ENCODE peak calls at places on chromosomes 3 and 15, in seven cellular contexts. One of them, this sample, is unnamed.

GRCh38 chr3:101633186-101633585 is 43.7 kb downstream of the ZBTB11 start:
- DNase-seq in dorsolateral prefrontal cortex: no peak
- DNase-seq in ELR: no peak
- DNase-seq in AG20443: no peak
- DNase-seq in C1 segment of cervical spinal cord: no peak
- DNase-seq in activated T-helper 1 cell treated with anti-CD3 and anti-CD28 coated beads, Interleukin-12 subunit alpha, Interleukin-12 subunit beta, Interleukin-2, Interleukin-4 antibody, amounts not matched to agents 30 ng/mL and 10 ng/mL and 1 ng/mL, durations not matched to agents 14 hours and 24 hours and 36 hours: no peak
- DNase-seq in stimulated activated CD8-positive, alpha-beta memory T cell treated with anti-CD3 and anti-CD28 coated beads, Interleukin-15, amount 100 ng/mL, for 24 hours: no peak
- DNase-seq in this sample: no peak

GRCh38 chr3:27560484-27561056 is 76.4 kb upstream of the SLC4A7 start:
- DNase-seq in ELR: no peak
- DNase-seq in dorsolateral prefrontal cortex: no peak
- DNase-seq in AG20443: no peak
- DNase-seq in activated T-helper 1 cell treated with anti-CD3 and anti-CD28 coated beads, Interleukin-12 subunit alpha, Interleukin-12 subunit beta, Interleukin-2, Interleukin-4 antibody, amounts not matched to agents 30 ng/mL and 10 ng/mL and 1 ng/mL, durations not matched to agents 14 hours and 24 hours and 36 hours: no peak
- DNase-seq in C1 segment of cervical spinal cord: no peak
- DNase-seq in stimulated activated CD8-positive, alpha-beta memory T cell treated with anti-CD3 and anti-CD28 coated beads, Interleukin-15, amount 100 ng/mL, for 24 hours: no peak
- DNase-seq in this sample: no peak

GRCh38 chr3:187360523-187361060 is 7.6 kb upstream of the RTP4 start:
- DNase-seq in C1 segment of cervical spinal cord: no peak
- DNase-seq in dorsolateral prefrontal cortex: no peak
- DNase-seq in activated T-helper 1 cell treated with anti-CD3 and anti-CD28 coated beads, Interleukin-12 subunit alpha, Interleukin-12 subunit beta, Interleukin-2, Interleukin-4 antibody, amounts not matched to agents 30 ng/mL and 10 ng/mL and 1 ng/mL, durations not matched to agents 14 hours and 24 hours and 36 hours: no peak
- DNase-seq in AG20443: no peak
- DNase-seq in stimulated activated CD8-positive, alpha-beta memory T cell treated with anti-CD3 and anti-CD28 coated beads, Interleukin-15, amount 100 ng/mL, for 24 hours: no peak
- DNase-seq in ELR: no peak
- DNase-seq in this sample: no peak

GRCh38 chr15:43516801-43517353 is 531 bp upstream of the MAP1A start:
- DNase-seq in C1 segment of cervical spinal cord: peak; percentile 70
- DNase-seq in stimulated activated CD8-positive, alpha-beta memory T cell treated with anti-CD3 and anti-CD28 coated beads, Interleukin-15, amount 100 ng/mL, for 24 hours: no peak
- DNase-seq in ELR: peak; percentile 46
- DNase-seq in dorsolateral prefrontal cortex: no peak
- DNase-seq in activated T-helper 1 cell treated with anti-CD3 and anti-CD28 coated beads, Interleukin-12 subunit alpha, Interleukin-12 subunit beta, Interleukin-2, Interleukin-4 antibody, amounts not matched to agents 30 ng/mL and 10 ng/mL and 1 ng/mL, durations not matched to agents 14 hours and 24 hours and 36 hours: no peak
- DNase-seq in AG20443: peak; percentile 53
- DNase-seq in this sample: no peak

GRCh38 chr3:62554264-62554799 is 181.0 kb upstream of the FEZF2 start:
- DNase-seq in activated T-helper 1 cell treated with anti-CD3 and anti-CD28 coated beads, Interleukin-12 subunit alpha, Interleukin-12 subunit beta, Interleukin-2, Interleukin-4 antibody, amounts not matched to agents 30 ng/mL and 10 ng/mL and 1 ng/mL, durations not matched to agents 14 hours and 24 hours and 36 hours: no peak
- DNase-seq in dorsolateral prefrontal cortex: no peak
- DNase-seq in ELR: peak; percentile 44
- DNase-seq in C1 segment of cervical spinal cord: no peak
- DNase-seq in stimulated activated CD8-positive, alpha-beta memory T cell treated with anti-CD3 and anti-CD28 coated beads, Interleukin-15, amount 100 ng/mL, for 24 hours: no peak
- DNase-seq in AG20443: no peak
- DNase-seq in this sample: no peak

GRCh38 chr3:76122007-76122406 is 336.7 kb upstream of the ZNF717 start:
- DNase-seq in stimulated activated CD8-positive, alpha-beta memory T cell treated with anti-CD3 and anti-CD28 coated beads, Interleukin-15, amount 100 ng/mL, for 24 hours: no peak
- DNase-seq in C1 segment of cervical spinal cord: no peak
- DNase-seq in dorsolateral prefrontal cortex: no peak
- DNase-seq in AG20443: peak; percentile 10
- DNase-seq in activated T-helper 1 cell treated with anti-CD3 and anti-CD28 coated beads, Interleukin-12 subunit alpha, Interleukin-12 subunit beta, Interleukin-2, Interleukin-4 antibody, amounts not matched to agents 30 ng/mL and 10 ng/mL and 1 ng/mL, durations not matched to agents 14 hours and 24 hours and 36 hours: no peak
- DNase-seq in ELR: peak; percentile 63
- DNase-seq in this sample: no peak

GRCh38 chr3:46538803-46539442 is 27.2 kb downstream of the LRRC2 start:
- DNase-seq in C1 segment of cervical spinal cord: no peak
- DNase-seq in activated T-helper 1 cell treated with anti-CD3 and anti-CD28 coated beads, Interleukin-12 subunit alpha, Interleukin-12 subunit beta, Interleukin-2, Interleukin-4 antibody, amounts not matched to agents 30 ng/mL and 10 ng/mL and 1 ng/mL, durations not matched to agents 14 hours and 24 hours and 36 hours: peak; percentile 75
- DNase-seq in stimulated activated CD8-positive, alpha-beta memory T cell treated with anti-CD3 and anti-CD28 coated beads, Interleukin-15, amount 100 ng/mL, for 24 hours: peak; percentile 25
- DNase-seq in dorsolateral prefrontal cortex: peak; percentile 52
- DNase-seq in AG20443: peak; percentile 78
- DNase-seq in ELR: peak; percentile 81
- DNase-seq in this sample: peak; percentile 62

GRCh38 chr3:94673891-94674290 is 611.0 kb downstream of the NSUN3 start:
- DNase-seq in C1 segment of cervical spinal cord: peak; percentile 87
- DNase-seq in stimulated activated CD8-positive, alpha-beta memory T cell treated with anti-CD3 and anti-CD28 coated beads, Interleukin-15, amount 100 ng/mL, for 24 hours: no peak
- DNase-seq in activated T-helper 1 cell treated with anti-CD3 and anti-CD28 coated beads, Interleukin-12 subunit alpha, Interleukin-12 subunit beta, Interleukin-2, Interleukin-4 antibody, amounts not matched to agents 30 ng/mL and 10 ng/mL and 1 ng/mL, durations not matched to agents 14 hours and 24 hours and 36 hours: no peak
- DNase-seq in dorsolateral prefrontal cortex: no peak
- DNase-seq in ELR: no peak
- DNase-seq in AG20443: no peak
- DNase-seq in this sample: no peak

GRCh38 chr15:40323953-40324937 is 753 bp downstream of the INAFM2 start:
- DNase-seq in ELR: no peak
- DNase-seq in AG20443: no peak
- DNase-seq in activated T-helper 1 cell treated with anti-CD3 and anti-CD28 coated beads, Interleukin-12 subunit alpha, Interleukin-12 subunit beta, Interleukin-2, Interleukin-4 antibody, amounts not matched to agents 30 ng/mL and 10 ng/mL and 1 ng/mL, durations not matched to agents 14 hours and 24 hours and 36 hours: peak; percentile 8
- DNase-seq in stimulated activated CD8-positive, alpha-beta memory T cell treated with anti-CD3 and anti-CD28 coated beads, Interleukin-15, amount 100 ng/mL, for 24 hours: no peak
- DNase-seq in dorsolateral prefrontal cortex: peak; percentile 43
- DNase-seq in C1 segment of cervical spinal cord: peak; percentile 29
- DNase-seq in this sample: no peak